ENCODE peak calls at places on chromosome 19, in four cellular contexts. S is fibroblast of lung; Z is heart right ventricle; D is CD8-positive, alpha-beta T cell. U is an unnamed sample.

GRCh38 chr19:49423985-49424303 is 703 bp upstream of the PTH2 start:
- DNase-seq in D (no peak), Z (no peak), S (no peak), U (no peak)

GRCh38 chr19:47111081-47111589 is 2.4 kb downstream of the ZC3H4 start:
- DNase-seq in S (no peak), Z (peak), D (peak), U (no peak)

GRCh38 chr19:36420961-36421748 is 2.7 kb upstream of the ZFP82 start:
- DNase-seq in D (no peak), S (peak), Z (peak), U (peak)

GRCh38 chr19:48837081-48837524 is 812 bp upstream of the HSD17B14 start:
- DNase-seq in Z (peak), D (peak), S (peak), U (peak)

GRCh38 chr19:28437390-28438346 is 775.3 kb downstream of the UQCRFS1 start:
- DNase-seq in S (no peak), Z (no peak), D (no peak), U (no peak)

GRCh38 chr19:17616961-17617806 is 61.7 kb downstream of the COLGALT1 start:
- DNase-seq in D (no peak), S (no peak), Z (no peak), U (no peak)

GRCh38 chr19:5931251-5931650 is 17.2 kb downstream of the CAPS start:
- DNase-seq in Z (no peak), D (no peak), S (no peak), U (no peak)

GRCh38 chr19:44752816-44753618 is 4.5 kb downstream of the BCL3 start:
- DNase-seq in D (peak), Z (peak), S (peak), U (peak)

GRCh38 chr19:15631817-15632216 is 8.9 kb upstream of the CYP4F3 start:
- DNase-seq in D (peak), S (no peak), Z (no peak), U (no peak)

GRCh38 chr19:42657551-42657950 is 62.8 kb upstream of the CEACAM8 start:
- DNase-seq in S (no peak), D (no peak), Z (no peak), U (no peak)

GRCh38 chr19:27805848-27806247 is 1407.1 kb downstream of the UQCRFS1 start:
- DNase-seq in D (no peak), Z (no peak), S (no peak), U (no peak)

GRCh38 chr19:35272122-35272715 is 3.5 kb downstream of the USF2 start:
- DNase-seq in S (no peak), D (no peak), Z (no peak), U (no peak)

GRCh38 chr19:16193466-16193865 is 4.2 kb upstream of the AP1M1 start:
- DNase-seq in Z (no peak), S (no peak), D (no peak), U (no peak)

GRCh38 chr19:2305974-2306806 is 1.8 kb downstream of the LINGO3 start:
- DNase-seq in S (no peak), D (no peak), Z (no peak), U (no peak)

GRCh38 chr19:12350185-12350889 is 15.1 kb downstream of the ZNF442 start:
- DNase-seq in D (no peak), S (peak), Z (no peak), U (no peak)

GRCh38 chr19:12346896-12347295 is 13.5 kb upstream of the ZNF563 start:
- DNase-seq in D (no peak), S (no peak), Z (no peak), U (no peak)

GRCh38 chr19:12350890-12351197 is 14.6 kb downstream of the ZNF442 start:
- DNase-seq in Z (no peak), S (peak), D (no peak), U (no peak)

GRCh38 chr19:12345197-12345596 is 11.8 kb upstream of the ZNF563 start:
- DNase-seq in Z (no peak), S (no peak), D (no peak), U (no peak)
- H3K27ac ChIP-seq in Z (no peak), S (no peak), D (no peak), U (no peak)

GRCh38 chr19:50826492-50827240 is 3.1 kb upstream of the KLK1 start:
- DNase-seq in Z (no peak), S (no peak), D (no peak), U (no peak)
- H3K27ac ChIP-seq in Z (no peak), S (no peak), D (no peak), U (no peak)

DNA sequence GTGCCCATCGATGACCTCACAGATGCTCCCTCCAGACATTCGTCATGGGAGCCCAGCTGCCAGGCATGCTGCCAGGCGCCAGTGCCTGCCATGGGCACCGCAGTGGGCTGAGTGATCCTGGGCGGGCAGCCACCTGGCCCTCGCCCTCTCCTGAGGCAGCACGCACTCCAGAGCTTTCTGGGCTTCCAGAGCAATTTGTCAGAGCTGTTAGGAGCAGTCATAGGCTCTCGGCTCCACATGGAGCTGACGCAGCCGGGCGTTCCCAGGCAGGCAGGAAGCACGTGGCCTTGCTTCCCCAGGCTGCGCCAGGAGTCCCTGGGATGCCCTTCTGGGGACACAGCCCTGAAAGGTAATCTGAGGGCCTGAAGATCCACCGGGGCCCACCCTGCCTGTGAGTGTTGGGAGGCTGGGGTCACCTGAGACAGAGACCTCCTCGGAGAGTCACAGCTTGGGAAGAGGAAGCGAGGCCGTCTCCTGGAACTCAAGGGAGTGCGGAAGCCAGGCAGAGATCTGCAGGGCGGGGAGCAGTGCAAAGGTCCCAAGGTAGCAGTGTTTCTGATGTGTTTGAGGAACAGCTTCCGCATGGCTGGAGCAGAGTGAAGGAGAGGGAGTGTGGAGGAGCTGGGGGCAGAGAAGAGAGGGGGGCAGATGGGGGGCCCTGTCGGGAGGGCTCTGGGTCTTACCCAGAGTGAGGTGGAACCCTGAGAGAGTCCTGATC is 50.5 kb downstream of the DPF1 start:
- DNase-seq in S (peak), Z (peak), D (no peak), U (no peak)
- H3K27ac ChIP-seq in S (no peak), Z (peak), D (no peak), U (no peak)

DNA sequence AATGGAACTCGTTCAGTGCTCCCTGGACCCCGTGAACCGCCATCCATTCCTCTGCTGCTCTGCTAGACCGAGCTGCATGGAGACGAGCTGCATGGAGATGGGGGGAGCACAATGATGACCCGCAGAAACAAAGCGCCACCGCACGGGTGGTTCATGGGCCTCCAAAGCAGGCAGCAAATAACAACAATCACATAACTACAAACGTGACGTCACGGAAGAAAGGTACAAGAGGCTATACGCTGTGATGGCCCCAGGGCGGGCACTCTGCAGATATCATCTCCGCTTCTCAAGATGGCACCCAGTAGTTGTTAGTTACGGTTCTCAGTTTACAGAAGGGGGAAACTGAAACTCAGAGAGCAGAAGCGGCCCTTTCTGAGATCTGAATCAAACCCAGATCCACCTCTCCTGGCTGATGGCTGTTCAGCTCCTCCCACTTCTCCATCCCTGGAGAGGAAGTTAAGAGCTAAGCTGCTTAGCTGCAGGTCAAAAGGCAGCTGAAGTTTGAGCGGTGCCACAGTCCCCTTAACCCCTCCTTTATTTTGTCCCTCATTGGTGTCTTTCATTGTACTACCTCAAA is 1.7 kb downstream of the ATP13A1 start:
- DNase-seq in D (no peak), S (no peak), Z (no peak), U (no peak)
- H3K27ac ChIP-seq in D (no peak), S (no peak), Z (no peak), U (no peak)

DNA sequence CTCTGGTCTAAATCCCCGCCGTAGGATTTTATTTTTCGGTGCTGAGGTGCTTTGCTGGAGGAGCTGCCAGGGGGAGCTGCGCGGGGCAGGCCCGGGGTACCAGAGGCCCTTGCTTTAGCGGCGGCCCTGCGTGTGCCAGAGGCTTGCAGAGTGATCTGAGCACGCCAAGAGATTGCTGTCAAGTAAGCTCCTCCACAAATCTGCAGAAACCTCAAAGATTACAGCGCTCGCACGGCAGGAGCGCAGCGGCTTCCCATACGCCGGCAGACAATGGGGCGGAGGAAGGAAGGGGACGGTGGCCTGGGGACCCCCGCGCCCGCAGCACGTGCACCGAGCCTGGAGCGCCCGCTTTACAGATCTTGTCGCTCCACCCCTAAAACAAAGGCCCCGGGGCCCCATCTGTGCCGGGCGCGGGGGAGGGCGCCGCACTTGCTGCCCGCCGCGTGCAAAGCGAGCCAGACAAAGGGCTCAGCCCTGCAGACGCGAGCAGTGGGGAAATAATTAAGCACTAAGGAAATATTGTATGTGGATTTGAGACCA is 9.1 kb upstream of the C19orf12 start:
- DNase-seq in S (peak), D (peak), Z (no peak), U (peak)
- H3K27ac ChIP-seq in S (no peak), D (no peak), Z (no peak), U (no peak)

GRCh38 chr19:862529-863304 is 3.3 kb downstream of the CFD start:
- DNase-seq in S (peak), Z (no peak), D (peak), U (peak)

GRCh38 chr19:861756-862528 is 2.5 kb downstream of the CFD start:
- DNase-seq in S (peak), Z (no peak), D (peak), U (peak)

GRCh38 chr19:861099-861755 is 1.8 kb downstream of the CFD start:
- DNase-seq in Z (no peak), D (no peak), S (no peak), U (no peak)

GRCh38 chr19:858868-859843 is at the start of gene CFD:
- DNase-seq in S (peak), D (no peak), Z (no peak), U (no peak)

GRCh38 chr19:860481-861098 is 1.1 kb downstream of the CFD start:
- DNase-seq in S (peak), D (peak), Z (no peak), U (peak)
- H3K27ac ChIP-seq in S (no peak), D (no peak), Z (peak), U (no peak)

DNA sequence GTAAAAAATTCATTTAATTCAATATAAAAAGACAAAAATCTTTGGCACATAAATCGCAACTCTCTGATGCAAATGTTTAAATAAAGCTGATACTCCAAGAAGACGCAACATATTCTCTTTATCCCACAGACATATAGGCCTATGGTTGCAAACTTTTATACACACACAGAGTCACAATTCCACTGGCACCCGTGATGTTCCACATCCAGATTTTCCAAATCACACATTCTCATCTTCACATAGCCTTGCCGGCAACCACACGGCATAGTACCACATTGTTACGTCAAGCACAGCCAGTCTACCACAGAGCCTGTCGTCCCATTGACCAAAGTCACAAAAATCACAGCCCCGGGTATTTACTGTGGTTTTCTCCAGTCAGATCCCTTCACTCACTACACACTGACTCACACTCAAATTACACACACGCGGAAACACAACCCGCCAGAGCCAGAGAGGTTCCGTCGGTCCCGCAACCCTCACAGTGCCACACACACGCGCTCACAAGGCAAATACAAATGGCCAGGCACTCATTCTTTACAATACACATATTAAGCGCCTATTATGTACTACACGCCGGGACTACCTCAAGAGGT is 546 bp upstream of the ZNF546 start:
- DNase-seq in S (peak), Z (no peak), D (no peak), U (peak)
- H3K27ac ChIP-seq in S (peak), Z (peak), D (peak), U (peak)

GRCh38 chr19:4453232-4454179 is 4.1 kb downstream of the UBXN6 start:
- DNase-seq in D (no peak), Z (no peak), S (no peak), U (no peak)

GRCh38 chr19:4455742-4456565 is 1.6 kb downstream of the UBXN6 start:
- DNase-seq in D (no peak), S (peak), Z (peak), U (peak)

GRCh38 chr19:4456566-4456842 is 1.1 kb downstream of the UBXN6 start:
- DNase-seq in S (peak), Z (no peak), D (no peak), U (peak)

GRCh38 chr19:4454952-4455738 is 2.4 kb downstream of the UBXN6 start:
- DNase-seq in Z (no peak), S (peak), D (no peak), U (no peak)

DNA sequence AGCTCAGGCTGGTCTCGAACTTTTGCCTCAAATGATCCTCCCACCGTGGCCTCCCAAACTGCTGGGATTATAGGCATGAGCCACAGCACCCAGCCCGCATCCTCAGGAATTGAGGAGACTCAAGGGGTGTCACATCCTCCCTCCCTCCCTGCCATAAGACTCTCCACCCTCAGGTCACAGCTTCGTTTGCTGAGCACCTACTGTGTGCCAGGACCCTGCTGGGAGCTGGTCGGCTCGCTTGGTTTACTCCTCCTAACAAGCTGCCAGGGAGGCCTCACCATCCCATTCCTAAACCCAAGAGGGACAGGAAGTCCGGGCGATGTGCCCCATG is 3.0 kb downstream of the UBXN6 start:
- DNase-seq in S (no peak), Z (no peak), D (no peak), U (no peak)
- H3K27ac ChIP-seq in S (peak), Z (no peak), D (no peak), U (no peak)

GRCh38 chr19:13160557-13160956 is 10.3 kb downstream of the IER2 start:
- DNase-seq in D (no peak), Z (no peak), S (peak), U (no peak)
- H3K27ac ChIP-seq in D (no peak), Z (peak), S (no peak), U (no peak)

GRCh38 chr19:14441041-14441938 is 8.2 kb downstream of the PKN1 start:
- DNase-seq in D (no peak), S (no peak), Z (no peak), U (no peak)

GRCh38 chr19:14435320-14436050 is 2.4 kb downstream of the PKN1 start:
- DNase-seq in D (no peak), S (no peak), Z (no peak), U (no peak)

GRCh38 chr19:14437578-14438140 is 4.6 kb downstream of the PKN1 start:
- DNase-seq in D (no peak), S (no peak), Z (no peak), U (no peak)

GRCh38 chr19:14440049-14440448 is 6.9 kb downstream of the PKN1 start:
- DNase-seq in S (no peak), Z (peak), D (peak), U (no peak)

DNA sequence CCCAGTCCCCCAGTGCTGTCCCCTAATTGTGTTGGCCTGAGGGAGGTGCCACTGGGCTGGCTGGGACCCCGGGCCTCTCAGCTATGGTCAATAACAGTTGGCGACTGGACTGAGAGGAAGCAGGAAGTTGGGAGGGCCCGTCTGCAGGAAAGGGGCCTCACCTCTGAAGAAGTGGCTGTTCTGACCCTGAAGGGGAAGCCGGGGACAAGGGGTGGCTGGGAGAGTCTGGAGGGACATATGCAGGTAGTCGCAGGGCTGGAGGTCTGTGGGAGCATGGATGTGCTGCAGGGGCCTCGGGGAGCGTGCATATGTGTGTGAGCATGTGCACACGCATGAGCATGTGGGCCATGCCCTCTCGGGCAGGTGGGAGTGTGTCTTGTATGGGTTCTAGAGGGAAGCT is 5.9 kb downstream of the PKN1 start:
- DNase-seq in S (no peak), Z (no peak), D (no peak), U (no peak)
- H3K27ac ChIP-seq in S (no peak), Z (no peak), D (no peak), U (no peak)

U was measured in cardiac muscle cell.